ENCODE peak calls at places on chromosomes 16 and 17, in nine cellular contexts. Z is GM23248, Y is GM23338, A is OCI-LY7, N is HCT116, X is hepatocyte, J is PC-3, Q is neural progenitor cell, B is SK-N-SH. D is an unnamed sample.
A peak's percentile ranks its signal among the peaks of the same experiment; 100 is the strongest.

GRCh38 chr16:65249768-65250167 is 127.9 kb upstream of the CDH11 start:
- DNase-seq in Z (peak; percentile 62), Y (peak; percentile 16), A (no peak), N (no peak), X (peak; percentile 51), J (no peak), Q (no peak), B (no peak), D (no peak)

GRCh38 chr17:51120357-51120738 is 320 bp downstream of the SPAG9 start:
- DNase-seq in Z (no peak), Y (no peak), A (peak; percentile 74), N (no peak), X (no peak), J (no peak), Q (no peak), B (peak; percentile 83), D (peak; percentile 52)

GRCh38 chr17:60325730-60326524 is 66.0 kb downstream of the USP32 start:
- DNase-seq in Z (no peak), Y (no peak), A (no peak), N (no peak), X (no peak), J (no peak), Q (no peak), B (no peak), D (no peak)

GRCh38 chr17:83127431-83128160 is 48.2 kb downstream of the METRNL start:
- DNase-seq in Z (no peak), Y (no peak), A (no peak), N (no peak), X (no peak), J (no peak), Q (no peak), B (no peak), D (no peak)

GRCh38 chr16:81940781-81941560 is 70.3 kb downstream of the SDR42E1 start:
- DNase-seq in Z (peak; percentile 81), Y (peak; percentile 52), A (no peak), N (peak; percentile 57), X (peak; percentile 50), J (peak; percentile 63), Q (peak; percentile 16), B (peak; percentile 15), D (no peak)

GRCh38 chr17:35725917-35726608 is 5.4 kb upstream of the RASL10B start:
- DNase-seq in Z (no peak), Y (no peak), A (no peak), N (no peak), X (no peak), J (no peak), Q (no peak), B (no peak), D (no peak)

GRCh38 chr17:2853111-2853721 is 57.0 kb downstream of the RAP1GAP2 start:
- DNase-seq in Z (peak; percentile 76), Y (peak; percentile 74), A (peak; percentile 35), N (no peak), X (peak; percentile 61), J (peak; percentile 45), Q (peak; percentile 72), B (peak; percentile 79), D (no peak)

GRCh38 chr17:31456814-31457213 is 65.3 kb downstream of the RAB11FIP4 start:
- DNase-seq in Z (no peak), Y (no peak), A (no peak), N (no peak), X (no peak), J (no peak), Q (no peak), B (no peak), D (no peak)

GRCh38 chr17:36686123-36686669 is 84.8 kb downstream of the MRM1 start:
- DNase-seq in Z (no peak), Y (no peak), A (no peak), N (no peak), X (no peak), J (peak; percentile 5), Q (no peak), B (no peak), D (no peak)

GRCh38 chr16:4026854-4027253 is 89.4 kb downstream of the ADCY9 start:
- DNase-seq in Z (no peak), Y (no peak), A (no peak), N (no peak), X (no peak), J (no peak), Q (no peak), B (no peak), D (peak; percentile 14)

GRCh38 chr16:56758930-56759329 is 29.0 kb downstream of the NUP93 start:
- DNase-seq in Z (no peak), Y (no peak), A (no peak), N (no peak), X (no peak), J (no peak), Q (no peak), B (no peak), D (no peak)

GRCh38 chr17:40060887-40061480 is 1.8 kb upstream of the THRA start:
- DNase-seq in Z (no peak), Y (no peak), A (no peak), N (no peak), X (no peak), J (no peak), Q (no peak), B (no peak), D (no peak)

GRCh38 chr17:8745586-8746500 is 1.2 kb upstream of the CCDC42 start:
- DNase-seq in Z (peak; percentile 73), Y (peak; percentile 70), A (peak; percentile 57), N (peak; percentile 16), X (peak; percentile 84), J (peak; percentile 38), Q (peak; percentile 84), B (peak; percentile 97), D (peak; percentile 58)

GRCh38 chr17:75295220-75296158 is 6.3 kb upstream of the SLC25A19 start:
- DNase-seq in Z (no peak), Y (no peak), A (peak; percentile 94), N (no peak), X (no peak), J (no peak), Q (no peak), B (no peak), D (peak; percentile 79)

GRCh38 chr16:68993885-68994284 is 111.6 kb upstream of the HAS3 start:
- DNase-seq in Z (peak; percentile 91), Y (no peak), A (no peak), N (no peak), X (peak; percentile 23), J (peak; percentile 87), Q (no peak), B (no peak), D (no peak)

GRCh38 chr17:2755941-2756724 is 6.7 kb upstream of the CCDC92B start:
- DNase-seq in Z (peak; percentile 26), Y (peak; percentile 93), A (no peak), N (no peak), X (peak; percentile 37), J (no peak), Q (peak; percentile 86), B (no peak), D (no peak)

GRCh38 chr16:71367243-71367976 is 8.9 kb downstream of the CALB2 start:
- DNase-seq in Z (peak; percentile 70), Y (peak; percentile 94), A (peak; percentile 37), N (peak; percentile 60), X (peak; percentile 69), J (peak; percentile 52), Q (peak; percentile 89), B (peak; percentile 82), D (peak; percentile 31)

GRCh38 chr17:14201595-14201994 is 35.1 kb downstream of the CDRT15 start:
- DNase-seq in Z (no peak), Y (peak; percentile 24), A (no peak), N (no peak), X (no peak), J (no peak), Q (no peak), B (no peak), D (no peak)

GRCh38 chr16:79599837-79600635 is 501 bp downstream of the MAF start:
- DNase-seq in Z (peak; percentile 55), Y (peak; percentile 74), A (peak; percentile 31), N (no peak), X (peak; percentile 82), J (no peak), Q (peak; percentile 91), B (peak; percentile 80), D (peak; percentile 27)

GRCh38 chr17:77604301-77605031 is 354.0 kb upstream of the TNRC6C start:
- DNase-seq in Z (no peak), Y (no peak), A (no peak), N (no peak), X (no peak), J (no peak), Q (no peak), B (no peak), D (no peak)

GRCh38 chr17:58232707-58233156 is 5.7 kb upstream of the LPO start:
- DNase-seq in Z (peak; percentile 94), Y (peak; percentile 33), A (no peak), N (no peak), X (no peak), J (peak; percentile 41), Q (no peak), B (no peak), D (peak; percentile 65)

GRCh38 chr17:38982858-38983746 is 15.9 kb upstream of the FBXO47 start:
- DNase-seq in Z (peak; percentile 81), Y (peak; percentile 89), A (peak; percentile 82), N (peak; percentile 53), X (peak; percentile 76), J (peak; percentile 68), Q (peak; percentile 81), B (peak; percentile 75), D (peak; percentile 66)

DNA sequence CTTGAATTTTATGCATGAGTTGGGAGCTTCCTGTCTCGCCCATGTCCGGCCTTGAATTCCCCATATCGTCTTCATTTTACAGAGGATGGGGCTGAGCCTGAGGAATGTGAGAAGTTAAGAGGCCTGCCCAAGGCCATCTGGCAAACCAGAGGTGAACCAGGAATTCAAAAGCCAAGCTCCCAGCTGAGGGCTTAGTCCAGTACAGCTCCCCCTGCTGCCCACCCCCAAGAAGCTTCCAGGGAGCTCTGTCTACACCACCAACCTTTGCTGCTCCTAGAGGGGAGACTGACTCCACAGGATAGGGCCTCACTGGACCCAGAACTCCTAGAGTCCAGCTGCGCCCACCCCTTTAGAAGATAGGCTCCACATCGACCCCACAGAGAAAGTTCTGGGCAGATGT is 20.7 kb upstream of the C16orf78 start:
- DNase-seq in Z (peak; percentile 13), Y (peak; percentile 83), A (peak; percentile 46), N (peak; percentile 6), X (peak; percentile 29), J (peak; percentile 4), Q (peak; percentile 61), B (peak; percentile 46), D (no peak)
- TF ChIP-seq EZH2phosphoT487 in Z (no peak), Y (no peak), A (no peak), N (no peak), X (no peak), J (no peak), Q (no peak), B (no peak), D (no peak)

GRCh38 chr17:44919411-44919810 is 4.1 kb upstream of the GFAP start:
- DNase-seq in Z (no peak), Y (no peak), A (no peak), N (no peak), X (no peak), J (no peak), Q (no peak), B (no peak), D (no peak)
- TF ChIP-seq EZH2phosphoT487 in Z (no peak), Y (no peak), A (no peak), N (no peak), X (no peak), J (no peak), Q (no peak), B (no peak), D (no peak)

GRCh38 chr17:10754109-10754508 is 24.3 kb upstream of the TMEM220 start:
- DNase-seq in Z (peak; percentile 39), Y (peak; percentile 91), A (peak; percentile 33), N (peak; percentile 51), X (peak; percentile 44), J (peak; percentile 52), Q (peak; percentile 76), B (peak; percentile 65), D (peak; percentile 14)
- TF ChIP-seq EZH2phosphoT487 in Z (no peak), Y (no peak), A (no peak), N (no peak), X (no peak), J (no peak), Q (no peak), B (no peak), D (no peak)

GRCh38 chr17:17496189-17497064 is at the start of gene RASD1:
- DNase-seq in Z (peak; percentile 97), Y (peak; percentile 87), A (peak; percentile 75), N (no peak), X (peak; percentile 96), J (peak; percentile 94), Q (peak; percentile 92), B (peak; percentile 98), D (peak; percentile 84)
- TF ChIP-seq EZH2phosphoT487 in Z (no peak), Y (no peak), A (no peak), N (no peak), X (no peak), J (no peak), Q (peak; percentile 13), B (no peak), D (no peak)